ENCODE peak calls at places on chromosomes 4 and X, in seven cellular contexts. Z is progenitor cell of endocrine pancreas, T is cardiac fibroblast, F is osteocyte, E is kidney epithelial cell, G is fibroblast of lung, N is heart left ventricle. V is an unnamed sample.

GRCh38 chrX:13109811-13110210 is 65.4 kb upstream of the FAM9C start:
- DNase-seq in T (peak; percentile 84), N (no peak), F (no peak), Z (no peak), G (peak; percentile 67), E (no peak), V (no peak)

GRCh38 chr4:155787113-155787710 is 28.4 kb downstream of the GUCY1B1 start:
- DNase-seq in Z (no peak), T (peak; percentile 77), N (no peak), G (peak; percentile 55), E (no peak), F (no peak), V (no peak)

GRCh38 chr4:145920205-145920604 is 18.4 kb downstream of the ZNF827 start:
- DNase-seq in F (no peak), G (peak; percentile 99), E (no peak), T (peak; percentile 92), N (no peak), Z (no peak), V (no peak)

GRCh38 chr4:1852904-1853623 is 2.9 kb downstream of the LETM1 start:
- DNase-seq in T (no peak), E (no peak), F (no peak), G (no peak), Z (no peak), N (no peak), V (no peak)

GRCh38 chrX:132710756-132711155 is 221.9 kb upstream of the MBNL3 start:
- DNase-seq in E (no peak), G (no peak), N (no peak), Z (no peak), T (no peak), F (no peak), V (no peak)

GRCh38 chr4:73944061-73944875 is 37.6 kb downstream of the PF4 start:
- DNase-seq in N (no peak), F (no peak), T (peak; percentile 29), E (no peak), Z (no peak), G (peak; percentile 8), V (no peak)

GRCh38 chr4:1668488-1668840 is 15.6 kb downstream of the FAM53A start:
- DNase-seq in Z (no peak), F (no peak), G (no peak), E (no peak), T (no peak), N (no peak), V (no peak)

GRCh38 chr4:40728341-40728740 is 21.4 kb upstream of the NSUN7 start:
- DNase-seq in E (no peak), N (no peak), Z (no peak), T (no peak), F (no peak), G (no peak), V (no peak)

GRCh38 chrX:154372612-154373022 is 1.8 kb downstream of the FLNA start:
- DNase-seq in G (peak; percentile 63), Z (no peak), F (no peak), N (no peak), E (peak; percentile 41), T (peak; percentile 60), V (no peak)

GRCh38 chrX:22740836-22741235 is 258.9 kb upstream of the DDX53 start:
- DNase-seq in E (no peak), Z (no peak), N (no peak), F (no peak), G (no peak), T (no peak), V (no peak)

GRCh38 chrX:43469391-43470054 is 186.6 kb upstream of the MAOA start:
- DNase-seq in N (no peak), E (no peak), Z (no peak), T (no peak), F (no peak), G (no peak), V (no peak)

GRCh38 chr4:53684448-53684847 is 93.2 kb upstream of the LNX1 start:
- DNase-seq in G (no peak), F (no peak), N (no peak), Z (no peak), T (no peak), E (no peak), V (no peak)

GRCh38 chr4:87073570-87074470 is 139.0 kb downstream of the AFF1 start:
- DNase-seq in Z (no peak), N (no peak), T (no peak), F (no peak), G (no peak), E (no peak), V (no peak)

GRCh38 chrX:107050195-107050709 is 50.2 kb upstream of the MORC4 start:
- DNase-seq in Z (no peak), F (no peak), T (no peak), N (no peak), E (no peak), G (no peak), V (no peak)

GRCh38 chrX:134971926-134972325 is 18.9 kb upstream of the SMIM10 start:
- DNase-seq in G (peak; percentile 71), F (no peak), N (no peak), Z (no peak), T (no peak), E (no peak), V (no peak)

GRCh38 chr4:78954048-78954666 is 14.9 kb upstream of the PAQR3 start:
- DNase-seq in E (no peak), N (no peak), G (no peak), F (no peak), T (peak; percentile 25), Z (no peak), V (no peak)
- TF ChIP-seq CTCF in E (peak; percentile 63), N (peak; percentile 28), G (peak; percentile 54), F (peak; percentile 45), T (peak; percentile 42), Z (peak; percentile 67), V (no peak)

DNA sequence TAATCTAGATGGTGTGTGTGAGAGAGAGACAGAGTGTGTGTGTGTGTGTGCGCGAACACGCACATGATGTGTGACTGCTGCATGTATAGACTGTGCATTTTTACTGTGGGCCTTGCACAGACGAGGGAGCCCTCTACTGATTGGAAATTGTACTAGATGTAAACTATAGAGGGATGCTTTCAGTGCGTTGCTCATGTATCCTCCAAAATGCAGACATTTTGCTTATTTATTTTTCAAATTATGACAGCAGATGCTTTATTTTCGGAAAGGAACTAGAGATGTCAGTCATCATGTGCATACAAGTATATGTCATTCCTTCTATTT is 168.4 kb upstream of the GK2 start:
- DNase-seq in F (no peak), N (no peak), G (peak; percentile 23), T (peak; percentile 56), Z (peak; percentile 12), E (no peak), V (no peak)
- TF ChIP-seq CTCF in F (peak; percentile 52), N (peak; percentile 57), G (peak; percentile 71), T (peak; percentile 61), Z (peak; percentile 68), E (peak; percentile 47), V (no peak)

GRCh38 chr4:81084029-81084428 is 53.5 kb downstream of the BMP3 start:
- DNase-seq in N (no peak), Z (no peak), G (peak; percentile 29), T (peak; percentile 82), E (no peak), F (no peak), V (no peak)
- TF ChIP-seq CTCF in N (no peak), Z (no peak), G (peak; percentile 28), T (peak; percentile 79), E (peak; percentile 3), F (no peak), V (peak; percentile 57)

GRCh38 chrX:53091354-53091753 is 2.6 kb upstream of the KANTR start:
- DNase-seq in F (no peak), E (no peak), Z (no peak), T (no peak), N (no peak), G (no peak), V (no peak)

GRCh38 chrX:53093748-53094583 is at the start of gene KANTR:
- DNase-seq in T (peak; percentile 95), F (peak; percentile 94), E (peak; percentile 77), G (peak; percentile 94), Z (peak; percentile 66), N (peak; percentile 85), V (peak; percentile 94)

GRCh38 chrX:53095796-53096195 is 1.9 kb downstream of the KANTR start:
- DNase-seq in T (no peak), N (no peak), F (no peak), E (no peak), G (no peak), Z (no peak), V (no peak)

GRCh38 chrX:53093177-53093655 is 726 bp upstream of the KANTR start:
- DNase-seq in N (peak; percentile 89), F (peak; percentile 89), T (peak; percentile 86), Z (peak; percentile 48), E (no peak), G (peak; percentile 73), V (peak; percentile 85)

GRCh38 chrX:53094584-53094908 is 604 bp downstream of the KANTR start:
- DNase-seq in G (no peak), Z (no peak), E (no peak), N (no peak), T (no peak), F (no peak), V (no peak)
- TF ChIP-seq CTCF in G (no peak), Z (no peak), E (no peak), N (no peak), T (no peak), F (no peak), V (no peak)

GRCh38 chr4:6334203-6334887 is 64.7 kb downstream of the WFS1 start:
- DNase-seq in T (no peak), Z (no peak), E (no peak), N (peak; percentile 34), G (no peak), F (no peak), V (no peak)
- TF ChIP-seq CTCF in T (no peak), Z (no peak), E (no peak), N (no peak), G (no peak), F (no peak), V (no peak)

GRCh38 chr4:138982754-138983153 is 32.8 kb upstream of the NOCT start:
- DNase-seq in F (no peak), T (no peak), N (no peak), Z (no peak), G (no peak), E (no peak), V (no peak)
- TF ChIP-seq CTCF in F (no peak), T (no peak), N (no peak), Z (no peak), G (no peak), E (no peak), V (no peak)

DNA sequence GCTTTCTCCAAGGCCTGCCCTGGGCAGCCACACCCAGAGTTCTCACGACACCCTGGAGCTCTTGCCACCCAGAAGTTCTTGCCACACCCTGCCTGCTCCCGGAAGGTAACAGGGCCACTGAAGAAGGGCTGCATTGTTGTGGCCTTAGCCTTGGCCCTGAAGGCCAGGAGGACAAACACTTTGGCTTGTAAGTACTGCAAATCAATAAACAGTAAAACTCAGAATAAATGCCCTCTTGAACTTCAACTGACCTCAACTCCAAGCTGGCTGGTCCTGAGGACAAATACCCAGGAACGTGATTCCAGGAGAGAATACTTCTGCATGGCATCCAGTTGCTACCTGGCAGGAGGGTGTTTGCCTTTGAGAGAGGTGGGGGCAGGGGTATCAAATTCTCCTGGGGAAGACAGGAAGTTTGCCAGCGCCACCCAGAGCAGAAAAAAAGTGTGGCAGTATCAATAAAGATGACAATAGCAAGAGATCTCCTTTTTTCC is 54.1 kb downstream of the TLR10 start:
- DNase-seq in Z (no peak), E (no peak), T (no peak), N (no peak), G (no peak), F (peak; percentile 63), V (peak; percentile 85)
- TF ChIP-seq CTCF in Z (peak; percentile 25), E (no peak), T (no peak), N (no peak), G (no peak), F (no peak), V (peak; percentile 50)